ENCODE peak calls at places on chromosomes 11 and 22, in four cellular contexts. L, W, N and E are unnamed samples.

GRCh38 chr11:29019960-29020683 is 911.9 kb downstream of the METTL15 start:
- DNase-seq in N (peak; percentile 29), W (peak; percentile 44), L (peak; percentile 53), E (no peak)

GRCh38 chr22:20867179-20868099 is 8.6 kb downstream of the SNAP29 start:
- DNase-seq in W (peak; percentile 33), L (no peak), N (no peak), E (no peak)

GRCh38 chr22:41132555-41132954 is 40.2 kb downstream of the EP300 start:
- DNase-seq in L (no peak), W (peak; percentile 53), N (no peak), E (no peak)

GRCh38 chr11:123650901-123651300 is 3.5 kb downstream of the SCN3B start:
- DNase-seq in L (no peak), W (no peak), N (no peak), E (no peak)

GRCh38 chr11:65315204-65315865 is 669 bp downstream of the CDC42EP2 start:
- DNase-seq in L (peak; percentile 95), W (peak; percentile 79), N (peak; percentile 48), E (peak; percentile 86)

GRCh38 chr22:24883426-24883825 is 63.1 kb downstream of the LHFPL7 start:
- DNase-seq in N (no peak), L (no peak), W (no peak), E (no peak)

GRCh38 chr11:111329306-111330204 is 31.2 kb downstream of the POU2AF3 start:
- DNase-seq in N (no peak), L (no peak), W (no peak), E (no peak)

GRCh38 chr22:36771376-36772063 is 4.4 kb downstream of the IFT27 start:
- DNase-seq in N (no peak), L (peak; percentile 1), W (no peak), E (no peak)

GRCh38 chr11:78821371-78822306 is 247.0 kb upstream of the NARS2 start:
- DNase-seq in N (no peak), L (no peak), W (no peak), E (no peak)

GRCh38 chr11:134158023-134158422 is 65.7 kb downstream of the NCAPD3 start:
- DNase-seq in L (no peak), W (no peak), N (no peak), E (no peak)

GRCh38 chr11:32005786-32006406 is 85.0 kb upstream of the RCN1 start:
- DNase-seq in W (peak; percentile 39), N (no peak), L (no peak), E (no peak)

GRCh38 chr11:69167916-69168691 is 12.4 kb downstream of the SMIM38 start:
- DNase-seq in N (no peak), L (no peak), W (peak; percentile 28), E (no peak)

GRCh38 chr11:70660889-70661197 is 262.5 kb downstream of the CTTN start:
- DNase-seq in N (no peak), W (no peak), L (no peak), E (no peak)

GRCh38 chr11:114134870-114135269 is 75.4 kb downstream of the ZBTB16 start:
- DNase-seq in W (peak; percentile 97), N (no peak), L (no peak), E (no peak)

GRCh38 chr22:25644122-25644521 is 79.6 kb downstream of the GRK3 start:
- DNase-seq in W (no peak), N (no peak), L (no peak), E (no peak)

GRCh38 chr11:102929966-102930365 is 25.6 kb downstream of the MMP13 start:
- DNase-seq in W (no peak), L (no peak), N (no peak), E (no peak)

GRCh38 chr11:64233913-64234839 is at the start of gene VEGFB:
- DNase-seq in N (no peak), L (peak; percentile 74), W (peak; percentile 59), E (peak; percentile 74)

GRCh38 chr11:2797181-2797711 is 88.3 kb downstream of the CDKN1C start:
- DNase-seq in W (no peak), N (no peak), L (no peak), E (no peak)

GRCh38 chr11:14821031-14821430 is 71.0 kb downstream of the CYP2R1 start:
- DNase-seq in N (no peak), W (no peak), L (no peak), E (no peak)

GRCh38 chr11:110251837-110252236 is 44.6 kb downstream of the RDX start:
- DNase-seq in N (peak; percentile 73), L (no peak), W (peak; percentile 68), E (no peak)

GRCh38 chr22:33565580-33565995 is 354.7 kb downstream of the LARGE1 start:
- DNase-seq in L (no peak), W (no peak), N (no peak), E (no peak)

GRCh38 chr22:44437493-44438015 is 60.5 kb downstream of the RTL6 start:
- DNase-seq in L (no peak), N (no peak), W (peak; percentile 77), E (no peak)

GRCh38 chr11:28860898-28861297 is 752.7 kb downstream of the METTL15 start:
- DNase-seq in W (peak; percentile 60), L (no peak), N (peak; percentile 13), E (no peak)

GRCh38 chr11:44034639-44035038 is 13.1 kb upstream of the ACCSL start:
- DNase-seq in W (no peak), N (no peak), L (no peak), E (no peak)

GRCh38 chr11:10808553-10809372 is at the start of gene EIF4G2:
- DNase-seq in W (peak; percentile 99), L (peak; percentile 98), N (peak; percentile 95), E (peak; percentile 98)

GRCh38 chr11:70158201-70158600 is 44.9 kb upstream of the FADD start:
- DNase-seq in W (peak; percentile 71), N (peak; percentile 13), L (peak; percentile 83), E (no peak)

GRCh38 chr11:94525933-94526332 is 13.7 kb downstream of the C11orf97 start:
- DNase-seq in W (peak; percentile 81), N (no peak), L (peak; percentile 57), E (no peak)

GRCh38 chr11:68130121-68130520 is 8.9 kb upstream of the CHKA start:
- DNase-seq in N (no peak), W (no peak), L (no peak), E (no peak)

GRCh38 chr11:64892411-64892831 is 14.0 kb upstream of the EHD1 start:
- DNase-seq in W (no peak), N (no peak), L (no peak), E (no peak)

GRCh38 chr11:116215471-116216113 is 557.2 kb downstream of the BUD13 start:
- DNase-seq in N (no peak), W (no peak), L (peak; percentile 44), E (no peak)

GRCh38 chr22:41620646-41621098 is at the start of gene DESI1:
- DNase-seq in L (no peak), N (no peak), W (peak; percentile 55), E (no peak)

GRCh38 chr11:26599421-26599820 is 27.4 kb upstream of the MUC15 start:
- DNase-seq in L (no peak), N (no peak), W (peak; percentile 70), E (no peak)

GRCh38 chr11:80109031-80109430 is 668.2 kb upstream of the TENM4 start:
- DNase-seq in N (no peak), L (no peak), W (no peak), E (no peak)

DNA sequence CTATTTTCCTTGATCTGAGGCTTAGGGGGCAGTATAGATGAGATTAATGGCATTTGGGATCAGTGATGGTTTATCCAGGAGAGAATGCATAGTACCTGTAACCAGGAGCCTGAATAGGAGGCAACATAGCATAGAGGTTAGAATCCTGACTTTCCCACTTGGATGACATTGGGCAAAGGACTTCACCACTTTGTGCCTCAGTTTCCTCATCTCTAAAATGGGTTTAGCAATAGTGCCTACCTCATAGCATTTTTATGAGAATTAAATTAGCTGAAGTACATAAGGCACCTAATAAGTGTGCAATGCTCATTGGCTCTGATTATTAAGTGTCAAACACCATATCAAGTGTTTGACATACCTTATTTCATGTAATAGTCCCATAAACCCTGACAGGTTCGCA is 30.8 kb downstream of the CD44 start:
- DNase-seq in W (no peak), N (no peak), L (no peak), E (no peak)
- H3K79me2 ChIP-seq in W (peaks cover 95% of the 10 kb centered on the region), N (peaks cover 100% of the 10 kb centered on the region), L (no peaks in the 10 kb centered on the region), E (peaks cover 84% of the 10 kb centered on the region)

GRCh38 chr11:6654281-6655019 is 1.2 kb downstream of the DCHS1 start:
- DNase-seq in N (no peak), W (no peak), L (no peak), E (no peak)
- H2AFZ ChIP-seq in N (no peak overlapping the region), W (peak overlapping the region; percentile 58), L (no peak overlapping the region), E (no peak overlapping the region)

GRCh38 chr22:46134111-46134705 is 16.1 kb upstream of the PPARA start:
- DNase-seq in W (no peak), L (no peak), N (no peak), E (no peak)
- H3K79me2 ChIP-seq in W (no peaks in the 10 kb centered on the region), L (no peaks in the 10 kb centered on the region), N (no peaks in the 10 kb centered on the region), E (no peaks in the 10 kb centered on the region)

GRCh38 chr11:100581318-100581717 is 105.8 kb upstream of the ARHGAP42 start:
- DNase-seq in N (no peak), L (no peak), W (no peak), E (no peak)
- H2AFZ ChIP-seq in N (no peak overlapping the region), L (peak overlapping the region; percentile 45), W (no peak overlapping the region), E (no peak overlapping the region)

DNA sequence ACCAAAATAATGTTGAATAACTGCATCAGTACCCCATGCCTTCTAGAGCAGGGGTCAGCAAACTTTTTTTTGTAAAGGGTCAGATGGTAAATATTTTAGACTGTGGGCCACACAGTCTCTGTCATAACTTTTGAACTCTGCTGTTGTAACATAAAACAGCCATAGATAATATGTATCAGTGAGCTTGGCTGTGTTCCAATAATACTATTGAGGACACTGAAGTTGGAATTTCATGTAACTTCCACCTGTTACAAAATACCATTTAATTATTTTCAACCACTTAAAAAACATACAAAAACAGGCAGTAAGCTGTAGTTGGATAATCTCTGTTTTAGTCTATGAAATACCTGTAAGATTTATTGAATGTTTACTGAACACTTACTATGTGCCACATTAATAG is 55.2 kb downstream of the PICALM start:
- DNase-seq in W (no peak), N (no peak), L (no peak), E (no peak)
- H3K79me2 ChIP-seq in W (peaks cover 100% of the 10 kb centered on the region), N (peaks cover 9% of the 10 kb centered on the region), L (no peaks in the 10 kb centered on the region), E (peaks cover 2% of the 10 kb centered on the region)